ENCODE peak calls at places on chromosomes 7 and 10, in four cellular contexts. One of them, this sample, is unnamed.
A peak's percentile ranks its signal among the peaks of the same experiment; 100 is the strongest.

GRCh38 chr7:47526466-47526865 is 55.4 kb downstream of the TNS3 start:
- DNase-seq in endothelial cell: no peak
- DNase-seq in coronary artery: no peak
- DNase-seq in body of pancreas: peak; percentile 86
- DNase-seq in this sample: no peak

GRCh38 chr10:97499561-97500296 is 1.0 kb downstream of the UBTD1 start:
- DNase-seq in endothelial cell: peak; percentile 33
- DNase-seq in coronary artery: peak; percentile 83
- DNase-seq in body of pancreas: peak; percentile 60
- DNase-seq in this sample: no peak

GRCh38 chr7:104779888-104780287 is 234.1 kb upstream of the KMT2E start:
- DNase-seq in endothelial cell: no peak
- DNase-seq in coronary artery: no peak
- DNase-seq in body of pancreas: no peak
- DNase-seq in this sample: no peak

GRCh38 chr7:128427289-128427891 is 17.6 kb upstream of the IMPDH1 start:
- DNase-seq in endothelial cell: peak; percentile 48
- DNase-seq in coronary artery: no peak
- DNase-seq in body of pancreas: no peak
- DNase-seq in this sample: peak; percentile 44

GRCh38 chr7:30147785-30148184 is 13.0 kb downstream of the MTURN start:
- DNase-seq in endothelial cell: no peak
- DNase-seq in coronary artery: no peak
- DNase-seq in body of pancreas: no peak
- DNase-seq in this sample: no peak

GRCh38 chr10:42934842-42935241 is 142.0 kb upstream of the RET start:
- DNase-seq in endothelial cell: no peak
- DNase-seq in coronary artery: no peak
- DNase-seq in body of pancreas: no peak
- DNase-seq in this sample: no peak

GRCh38 chr10:82576093-82576492 is 701.1 kb downstream of the NRG3 start:
- DNase-seq in endothelial cell: no peak
- DNase-seq in coronary artery: no peak
- DNase-seq in body of pancreas: no peak
- DNase-seq in this sample: no peak

GRCh38 chr7:102404005-102404861 is 8.1 kb downstream of the PRKRIP1 start:
- DNase-seq in endothelial cell: peak; percentile 21
- DNase-seq in coronary artery: no peak
- DNase-seq in body of pancreas: no peak
- DNase-seq in this sample: peak; percentile 40

GRCh38 chr7:142637240-142637639 is 112.0 kb upstream of the PRSS1 start:
- DNase-seq in endothelial cell: no peak
- DNase-seq in coronary artery: no peak
- DNase-seq in body of pancreas: no peak
- DNase-seq in this sample: no peak

GRCh38 chr7:148911626-148912025 is 27.5 kb upstream of the EZH2 start:
- DNase-seq in endothelial cell: no peak
- DNase-seq in coronary artery: peak; percentile 9
- DNase-seq in body of pancreas: no peak
- DNase-seq in this sample: no peak

GRCh38 chr10:80760914-80761371 is 223.2 kb downstream of the SH2D4B start:
- DNase-seq in endothelial cell: no peak
- DNase-seq in coronary artery: no peak
- DNase-seq in body of pancreas: no peak
- DNase-seq in this sample: no peak

GRCh38 chr10:119597405-119598186 is 832 bp upstream of the TIAL1 start:
- DNase-seq in endothelial cell: no peak
- DNase-seq in coronary artery: no peak
- DNase-seq in body of pancreas: no peak
- DNase-seq in this sample: no peak

GRCh38 chr7:159036916-159037605 is 107.6 kb downstream of the VIPR2 start:
- DNase-seq in endothelial cell: no peak
- DNase-seq in coronary artery: no peak
- DNase-seq in body of pancreas: no peak
- DNase-seq in this sample: no peak

GRCh38 chr10:121339136-121339535 is 259.1 kb downstream of the FGFR2 start:
- DNase-seq in endothelial cell: no peak
- DNase-seq in coronary artery: no peak
- DNase-seq in body of pancreas: no peak
- DNase-seq in this sample: no peak

GRCh38 chr7:14368285-14368684 is 378.8 kb upstream of the ETV1 start:
- DNase-seq in endothelial cell: no peak
- DNase-seq in coronary artery: no peak
- DNase-seq in body of pancreas: no peak
- DNase-seq in this sample: no peak

GRCh38 chr10:102175415-102175814 is 23.2 kb downstream of the NOLC1 start:
- DNase-seq in endothelial cell: no peak
- DNase-seq in coronary artery: no peak
- DNase-seq in body of pancreas: no peak
- DNase-seq in this sample: no peak

GRCh38 chr7:6648815-6649104 is 11.6 kb downstream of the ZNF316 start:
- DNase-seq in endothelial cell: no peak
- DNase-seq in coronary artery: peak; percentile 41
- DNase-seq in body of pancreas: no peak
- DNase-seq in this sample: no peak

GRCh38 chr10:46226900-46227558 is 59.8 kb upstream of the ANTXRL start:
- DNase-seq in endothelial cell: peak; percentile 1
- DNase-seq in coronary artery: peak; percentile 53
- DNase-seq in body of pancreas: no peak
- DNase-seq in this sample: no peak

GRCh38 chr10:58644311-58644710 is 131.6 kb downstream of the BICC1 start:
- DNase-seq in endothelial cell: no peak
- DNase-seq in coronary artery: no peak
- DNase-seq in body of pancreas: no peak
- DNase-seq in this sample: peak; percentile 59

GRCh38 chr7:25083201-25083600 is 41.9 kb downstream of the CYCS start:
- DNase-seq in endothelial cell: no peak
- DNase-seq in coronary artery: no peak
- DNase-seq in body of pancreas: no peak
- DNase-seq in this sample: no peak

GRCh38 chr7:23100697-23101096 is 4.9 kb upstream of the KLHL7 start:
- DNase-seq in endothelial cell: no peak
- DNase-seq in coronary artery: no peak
- DNase-seq in body of pancreas: no peak
- DNase-seq in this sample: no peak

GRCh38 chr7:127586346-127586745 is 950 bp upstream of the GCC1 start:
- DNase-seq in endothelial cell: no peak
- DNase-seq in coronary artery: no peak
- DNase-seq in body of pancreas: no peak
- DNase-seq in this sample: no peak

GRCh38 chr7:116786791-116787443 is 75.5 kb upstream of the CAPZA2 start:
- DNase-seq in endothelial cell: peak; percentile 18
- DNase-seq in coronary artery: no peak
- DNase-seq in body of pancreas: no peak
- DNase-seq in this sample: no peak

GRCh38 chr7:128453836-128454804 is 1.6 kb upstream of the HILPDA start:
- DNase-seq in endothelial cell: peak; percentile 54
- DNase-seq in coronary artery: peak; percentile 95
- DNase-seq in body of pancreas: peak; percentile 83
- DNase-seq in this sample: peak; percentile 94

GRCh38 chr7:6228865-6229264 is 43.6 kb downstream of the CYTH3 start:
- DNase-seq in endothelial cell: no peak
- DNase-seq in coronary artery: no peak
- DNase-seq in body of pancreas: no peak
- DNase-seq in this sample: no peak

GRCh38 chr7:95798401-95798930 is 26.1 kb downstream of the DYNC1I1 start:
- DNase-seq in endothelial cell: no peak
- DNase-seq in coronary artery: no peak
- DNase-seq in body of pancreas: no peak
- DNase-seq in this sample: no peak

GRCh38 chr10:124997791-124998623 is 56.1 kb downstream of the ZRANB1 start:
- DNase-seq in endothelial cell: no peak
- DNase-seq in coronary artery: peak; percentile 75
- DNase-seq in body of pancreas: peak; percentile 12
- DNase-seq in this sample: no peak

GRCh38 chr10:104767745-104768144 is 126.7 kb downstream of the SORCS3 start:
- DNase-seq in endothelial cell: no peak
- DNase-seq in coronary artery: no peak
- DNase-seq in body of pancreas: no peak
- DNase-seq in this sample: no peak

GRCh38 chr10:44383749-44384600 is 922 bp downstream of the CXCL12 start:
- DNase-seq in endothelial cell: no peak
- DNase-seq in coronary artery: peak; percentile 73
- DNase-seq in body of pancreas: peak; percentile 52
- DNase-seq in this sample: no peak

GRCh38 chr7:66497346-66497745 is 131.3 kb upstream of the KCTD7 start:
- DNase-seq in endothelial cell: no peak
- DNase-seq in coronary artery: no peak
- DNase-seq in body of pancreas: no peak
- DNase-seq in this sample: no peak

DNA sequence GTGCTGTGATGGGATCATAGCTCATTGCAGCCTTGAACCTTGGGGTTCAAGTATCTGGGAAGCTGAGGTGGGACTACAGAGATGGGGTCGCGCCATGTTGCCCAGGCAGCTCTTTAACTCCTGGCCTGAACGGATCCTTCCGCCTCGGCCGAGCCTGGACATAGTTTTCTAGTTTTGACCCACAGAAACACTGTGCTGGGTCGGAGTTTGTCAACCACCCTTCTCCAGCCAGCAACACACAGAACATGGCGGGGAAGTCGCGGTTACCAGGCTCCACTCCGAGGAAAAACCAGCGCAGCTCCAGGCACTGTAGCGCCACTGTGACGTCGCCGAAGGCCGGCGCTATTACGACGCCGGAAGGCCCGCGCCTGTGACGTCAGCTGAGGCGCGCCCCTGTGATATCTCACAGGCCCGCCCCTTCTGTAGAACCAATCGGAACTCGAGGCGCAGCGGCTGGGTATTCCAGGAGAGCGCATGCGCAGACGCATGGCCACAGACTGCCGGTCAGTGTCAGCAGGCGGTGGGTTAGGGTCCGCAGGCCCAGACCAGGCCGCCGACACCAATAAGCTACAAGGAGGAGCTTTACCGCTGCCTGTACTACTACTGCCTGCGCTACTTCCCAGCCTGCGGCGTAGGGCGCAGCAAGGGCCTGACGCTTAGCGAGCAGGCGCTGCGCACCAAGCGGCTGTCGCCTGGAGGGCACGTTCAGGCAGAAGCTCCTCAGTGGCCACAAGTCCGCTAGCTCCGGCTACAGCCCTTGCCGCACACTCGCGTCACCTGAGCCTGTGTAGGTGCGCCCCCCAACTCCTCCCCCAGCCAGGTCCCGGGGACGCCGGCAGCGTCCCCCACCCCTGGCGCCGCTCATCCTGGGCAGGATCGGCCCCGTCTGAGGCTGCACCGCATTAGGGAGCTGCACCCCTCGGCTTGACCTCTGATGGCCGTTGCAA is 135.2 kb upstream of the KCTD7 start:
- DNase-seq in endothelial cell: peak; percentile 97
- DNase-seq in coronary artery: peak; percentile 97
- DNase-seq in body of pancreas: peak; percentile 97
- DNase-seq in this sample: peak; percentile 98
- TF ChIP-seq CTCF in endothelial cell: no peak
- TF ChIP-seq CTCF in coronary artery: no peak
- TF ChIP-seq CTCF in body of pancreas: no peak
- TF ChIP-seq CTCF in this sample: no peak

DNA sequence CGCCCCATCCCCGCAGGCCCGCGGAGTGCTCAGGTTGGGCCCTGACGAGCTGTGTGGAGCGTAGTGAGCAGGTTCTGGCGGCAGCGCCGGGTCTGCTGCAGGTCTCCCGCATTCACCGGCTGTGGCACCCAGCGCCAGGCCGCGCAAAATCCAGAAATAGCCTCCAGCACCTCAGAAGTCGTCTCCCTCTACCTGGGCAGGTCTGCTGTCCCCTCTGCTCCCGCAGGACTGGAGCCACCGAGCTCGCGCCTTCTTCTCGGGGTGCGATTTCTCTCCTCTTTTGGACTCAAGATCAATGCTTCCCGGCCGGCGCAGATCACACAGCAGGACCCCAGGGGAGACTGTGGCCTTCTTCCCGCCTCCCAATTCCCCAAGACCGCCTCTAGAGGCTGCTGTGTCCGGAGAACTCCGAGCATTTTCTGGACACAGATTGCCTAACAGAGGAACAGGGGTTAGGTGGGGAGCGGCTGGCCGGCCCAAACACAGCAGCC is 8.4 kb downstream of the TLX1 start:
- DNase-seq in endothelial cell: peak; percentile 59
- DNase-seq in coronary artery: no peak
- DNase-seq in body of pancreas: no peak
- DNase-seq in this sample: no peak
- TF ChIP-seq CTCF in endothelial cell: no peak
- TF ChIP-seq CTCF in coronary artery: no peak
- TF ChIP-seq CTCF in body of pancreas: no peak
- TF ChIP-seq CTCF in this sample: peak; percentile 32

DNA sequence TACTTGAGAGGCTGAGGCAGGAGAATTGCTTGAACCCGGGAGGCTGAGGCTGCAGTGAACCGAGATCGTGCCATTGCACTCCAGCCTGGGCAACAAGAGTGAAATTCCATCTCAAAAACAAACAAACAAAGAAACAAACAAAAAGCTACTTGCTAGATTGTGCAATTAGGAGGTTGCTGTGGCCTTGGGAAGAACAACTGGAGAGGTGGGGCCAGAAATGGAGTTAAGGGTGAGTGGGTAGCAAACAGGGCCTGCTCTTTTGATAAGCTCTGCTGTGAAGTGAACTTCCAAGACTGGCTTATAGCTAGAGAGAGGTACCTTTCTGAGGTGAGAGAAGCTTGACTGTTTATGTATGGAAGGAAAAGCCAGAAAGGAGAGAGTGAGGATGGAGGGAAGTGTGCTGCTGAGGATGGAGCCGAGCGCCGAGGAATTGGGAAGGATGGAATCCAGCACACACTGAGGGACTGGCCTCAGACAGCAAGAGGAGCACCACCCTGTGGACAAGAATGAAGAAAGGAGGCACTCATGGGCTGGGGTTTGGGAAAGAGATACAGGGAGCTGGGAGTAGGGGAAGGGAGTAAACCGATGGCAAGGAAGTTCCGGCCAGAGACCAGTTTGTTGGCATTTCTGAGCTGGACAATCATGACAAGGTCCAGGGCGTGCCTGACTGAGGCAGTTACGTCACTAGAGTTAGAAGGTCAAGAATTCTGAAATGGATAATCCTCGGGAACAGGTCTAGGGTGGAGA is 7.0 kb upstream of the RPEL1 start:
- DNase-seq in endothelial cell: no peak
- DNase-seq in coronary artery: no peak
- DNase-seq in body of pancreas: no peak
- DNase-seq in this sample: no peak
- TF ChIP-seq CTCF in endothelial cell: no peak
- TF ChIP-seq CTCF in coronary artery: no peak
- TF ChIP-seq CTCF in body of pancreas: no peak
- TF ChIP-seq CTCF in this sample: peak; percentile 27

DNA sequence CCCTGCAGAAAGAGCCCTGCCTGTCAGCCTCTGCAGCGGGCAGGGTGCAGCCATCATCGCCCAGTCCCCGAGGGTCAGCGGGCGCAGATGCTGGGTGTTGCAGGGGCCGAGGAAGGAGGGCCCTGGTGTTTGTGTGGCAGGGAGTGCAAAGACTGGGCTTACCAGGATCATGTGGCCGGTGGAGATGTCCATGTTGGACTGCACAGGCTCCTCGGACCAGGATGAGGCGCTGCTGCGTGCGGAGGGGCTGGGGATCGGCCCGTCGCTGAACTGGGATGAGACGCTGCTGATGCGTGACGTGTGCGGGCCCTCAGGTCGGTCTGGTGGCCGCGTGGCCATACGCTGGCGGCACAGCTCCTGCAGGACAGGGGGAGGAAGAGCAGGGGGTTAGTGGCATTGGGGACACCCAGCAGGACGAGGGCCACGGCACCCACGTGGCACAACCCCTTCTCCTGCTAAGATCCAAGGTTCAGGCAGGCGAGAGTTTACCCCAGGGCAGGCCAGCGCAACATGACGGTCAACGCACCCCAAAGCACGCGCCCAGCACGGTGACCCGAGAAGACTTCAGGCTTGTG is 319.5 kb downstream of the DNAJB6 start:
- DNase-seq in endothelial cell: no peak
- DNase-seq in coronary artery: peak; percentile 54
- DNase-seq in body of pancreas: no peak
- DNase-seq in this sample: no peak
- TF ChIP-seq CTCF in endothelial cell: no peak
- TF ChIP-seq CTCF in coronary artery: no peak
- TF ChIP-seq CTCF in body of pancreas: no peak
- TF ChIP-seq CTCF in this sample: no peak